ENCODE peak calls at places on chromosomes 4 and X, in six cellular contexts. One of them, this sample, is unnamed.

GRCh38 chr4:147683172-147683571 is 791 bp downstream of the PRMT9 start:
- DNase-seq in ovary: peak
- DNase-seq in WERI-Rb-1: no peak
- DNase-seq in GM12878: no peak
- DNase-seq in ascending aorta: no peak
- DNase-seq in psoas muscle: no peak
- DNase-seq in this sample: no peak

GRCh38 chr4:112266823-112267222 is 18.9 kb downstream of the TIFA start:
- DNase-seq in ovary: no peak
- DNase-seq in WERI-Rb-1: no peak
- DNase-seq in GM12878: no peak
- DNase-seq in ascending aorta: no peak
- DNase-seq in psoas muscle: no peak
- DNase-seq in this sample: no peak

GRCh38 chr4:98468744-98469143 is 189.7 kb downstream of the TSPAN5 start:
- DNase-seq in ovary: peak
- DNase-seq in WERI-Rb-1: no peak
- DNase-seq in GM12878: no peak
- DNase-seq in ascending aorta: no peak
- DNase-seq in psoas muscle: no peak
- DNase-seq in this sample: no peak

GRCh38 chr4:155377281-155377680 is 516 bp upstream of the MAP9 start:
- DNase-seq in ovary: no peak
- DNase-seq in WERI-Rb-1: no peak
- DNase-seq in GM12878: no peak
- DNase-seq in ascending aorta: no peak
- DNase-seq in psoas muscle: no peak
- DNase-seq in this sample: peak

GRCh38 chrX:47644557-47645091 is 5.7 kb downstream of the ELK1 start:
- DNase-seq in ovary: no peak
- DNase-seq in WERI-Rb-1: no peak
- DNase-seq in GM12878: no peak
- DNase-seq in ascending aorta: peak
- DNase-seq in psoas muscle: no peak
- DNase-seq in this sample: no peak

GRCh38 chr4:188021548-188022249 is 26.1 kb downstream of the ZFP42 start:
- DNase-seq in ovary: no peak
- DNase-seq in WERI-Rb-1: no peak
- DNase-seq in GM12878: no peak
- DNase-seq in ascending aorta: no peak
- DNase-seq in psoas muscle: no peak
- DNase-seq in this sample: no peak

GRCh38 chr4:102344520-102344954 is 745 bp downstream of the SLC39A8 start:
- DNase-seq in ovary: peak
- DNase-seq in WERI-Rb-1: peak
- DNase-seq in GM12878: no peak
- DNase-seq in ascending aorta: peak
- DNase-seq in psoas muscle: peak
- DNase-seq in this sample: no peak

GRCh38 chr4:121656269-121656641 is 40.5 kb downstream of the ANXA5 start:
- DNase-seq in ovary: peak
- DNase-seq in WERI-Rb-1: peak
- DNase-seq in GM12878: peak
- DNase-seq in ascending aorta: peak
- DNase-seq in psoas muscle: peak
- DNase-seq in this sample: peak

GRCh38 chr4:20251796-20252655 is at the start of gene SLIT2:
- DNase-seq in ovary: peak
- DNase-seq in WERI-Rb-1: peak
- DNase-seq in GM12878: no peak
- DNase-seq in ascending aorta: peak
- DNase-seq in psoas muscle: peak
- DNase-seq in this sample: peak

GRCh38 chr4:84719115-84719514 is 136.2 kb downstream of the CDS1 start:
- DNase-seq in ovary: no peak
- DNase-seq in WERI-Rb-1: no peak
- DNase-seq in GM12878: no peak
- DNase-seq in ascending aorta: no peak
- DNase-seq in psoas muscle: no peak
- DNase-seq in this sample: no peak

GRCh38 chr4:7651461-7651921 is 216.8 kb upstream of the PSAPL1 start:
- DNase-seq in ovary: peak
- DNase-seq in WERI-Rb-1: no peak
- DNase-seq in GM12878: no peak
- DNase-seq in ascending aorta: no peak
- DNase-seq in psoas muscle: peak
- DNase-seq in this sample: peak

GRCh38 chr4:845836-846251 is 19.9 kb upstream of the CPLX1 start:
- DNase-seq in ovary: no peak
- DNase-seq in WERI-Rb-1: peak
- DNase-seq in GM12878: no peak
- DNase-seq in ascending aorta: no peak
- DNase-seq in psoas muscle: peak
- DNase-seq in this sample: no peak

GRCh38 chrX:22164770-22165388 is 107.8 kb upstream of the CBLL2 start:
- DNase-seq in ovary: no peak
- DNase-seq in WERI-Rb-1: no peak
- DNase-seq in GM12878: no peak
- DNase-seq in ascending aorta: no peak
- DNase-seq in psoas muscle: no peak
- DNase-seq in this sample: no peak

GRCh38 chr4:58301384-58301783 is 1191.2 kb upstream of the IGFBP7 start:
- DNase-seq in ovary: no peak
- DNase-seq in WERI-Rb-1: no peak
- DNase-seq in GM12878: no peak
- DNase-seq in ascending aorta: no peak
- DNase-seq in psoas muscle: no peak
- DNase-seq in this sample: peak

GRCh38 chrX:39935414-39936064 is 162.2 kb downstream of the BCOR start:
- DNase-seq in ovary: no peak
- DNase-seq in WERI-Rb-1: peak
- DNase-seq in GM12878: no peak
- DNase-seq in ascending aorta: no peak
- DNase-seq in psoas muscle: no peak
- DNase-seq in this sample: no peak

GRCh38 chr4:8379281-8379680 is 61.2 kb downstream of the ACOX3 start:
- DNase-seq in ovary: peak
- DNase-seq in WERI-Rb-1: no peak
- DNase-seq in GM12878: no peak
- DNase-seq in ascending aorta: no peak
- DNase-seq in psoas muscle: no peak
- DNase-seq in this sample: no peak

GRCh38 chrX:19382500-19383145 is 38.9 kb downstream of the PDHA1 start:
- DNase-seq in ovary: peak
- DNase-seq in WERI-Rb-1: peak
- DNase-seq in GM12878: no peak
- DNase-seq in ascending aorta: no peak
- DNase-seq in psoas muscle: no peak
- DNase-seq in this sample: no peak

GRCh38 chrX:106932492-106932923 is 12.3 kb downstream of the CLDN2 start:
- DNase-seq in ovary: no peak
- DNase-seq in WERI-Rb-1: no peak
- DNase-seq in GM12878: no peak
- DNase-seq in ascending aorta: no peak
- DNase-seq in psoas muscle: no peak
- DNase-seq in this sample: no peak

GRCh38 chr4:65083076-65083475 is 587.2 kb downstream of the EPHA5 start:
- DNase-seq in ovary: no peak
- DNase-seq in WERI-Rb-1: no peak
- DNase-seq in GM12878: no peak
- DNase-seq in ascending aorta: no peak
- DNase-seq in psoas muscle: no peak
- DNase-seq in this sample: no peak

GRCh38 chrX:129698150-129698549 is 40.6 kb upstream of the XPNPEP2 start:
- DNase-seq in ovary: no peak
- DNase-seq in WERI-Rb-1: no peak
- DNase-seq in GM12878: no peak
- DNase-seq in ascending aorta: no peak
- DNase-seq in psoas muscle: no peak
- DNase-seq in this sample: no peak

GRCh38 chr4:146342600-146343192 is 128.4 kb downstream of the REELD1 start:
- DNase-seq in ovary: no peak
- DNase-seq in WERI-Rb-1: peak
- DNase-seq in GM12878: no peak
- DNase-seq in ascending aorta: no peak
- DNase-seq in psoas muscle: no peak
- DNase-seq in this sample: peak

GRCh38 chr4:10203851-10204250 is 87.3 kb upstream of the WDR1 start:
- DNase-seq in ovary: no peak
- DNase-seq in WERI-Rb-1: no peak
- DNase-seq in GM12878: no peak
- DNase-seq in ascending aorta: no peak
- DNase-seq in psoas muscle: no peak
- DNase-seq in this sample: no peak

GRCh38 chrX:130296743-130297142 is 28.0 kb upstream of the ZNF280C start:
- DNase-seq in ovary: no peak
- DNase-seq in WERI-Rb-1: no peak
- DNase-seq in GM12878: no peak
- DNase-seq in ascending aorta: no peak
- DNase-seq in psoas muscle: no peak
- DNase-seq in this sample: no peak

GRCh38 chr4:175273995-175274753 is 356.0 kb downstream of the ADAM29 start:
- DNase-seq in ovary: no peak
- DNase-seq in WERI-Rb-1: no peak
- DNase-seq in GM12878: no peak
- DNase-seq in ascending aorta: no peak
- DNase-seq in psoas muscle: no peak
- DNase-seq in this sample: peak

GRCh38 chr4:26127851-26128337 is 192.9 kb upstream of the RBPJ start:
- DNase-seq in ovary: no peak
- DNase-seq in WERI-Rb-1: no peak
- DNase-seq in GM12878: no peak
- DNase-seq in ascending aorta: no peak
- DNase-seq in psoas muscle: no peak
- DNase-seq in this sample: no peak
- TF ChIP-seq CTCF in ovary: no peak
- TF ChIP-seq CTCF in WERI-Rb-1: no peak
- TF ChIP-seq CTCF in GM12878: no peak
- TF ChIP-seq CTCF in ascending aorta: no peak
- TF ChIP-seq CTCF in psoas muscle: no peak
- TF ChIP-seq CTCF in this sample: no peak

GRCh38 chrX:124606724-124607123 is 260.4 kb downstream of the SH2D1A start:
- DNase-seq in ovary: no peak
- DNase-seq in WERI-Rb-1: no peak
- DNase-seq in GM12878: no peak
- DNase-seq in ascending aorta: no peak
- DNase-seq in psoas muscle: no peak
- DNase-seq in this sample: no peak
- H3K4me3 ChIP-seq in ovary: no peak
- H3K4me3 ChIP-seq in WERI-Rb-1: no peak
- H3K4me3 ChIP-seq in GM12878: no peak
- H3K4me3 ChIP-seq in ascending aorta: no peak
- H3K4me3 ChIP-seq in psoas muscle: no peak
- H3K4me3 ChIP-seq in this sample: no peak

DNA sequence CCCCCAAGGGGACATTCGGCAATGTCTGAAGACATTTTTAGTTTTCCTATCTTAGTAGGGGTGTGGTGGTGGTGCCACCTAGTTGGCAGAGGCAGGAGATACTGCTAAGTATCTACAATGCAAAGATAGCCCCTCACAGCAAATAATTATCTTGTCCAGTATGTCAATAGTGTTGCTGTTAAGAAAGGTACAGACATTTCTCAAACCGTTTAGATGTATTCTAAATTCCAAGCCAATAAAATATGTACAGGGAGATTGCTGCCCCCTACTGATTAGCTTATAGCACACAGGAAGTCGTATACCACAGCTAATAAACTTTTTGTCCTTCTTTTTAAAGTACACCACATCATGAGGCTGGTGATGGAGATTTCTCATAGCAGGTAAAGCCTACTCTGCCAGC is 260.5 kb downstream of the TMA16 start:
- DNase-seq in ovary: no peak
- DNase-seq in WERI-Rb-1: peak
- DNase-seq in GM12878: peak
- DNase-seq in ascending aorta: no peak
- DNase-seq in psoas muscle: no peak
- DNase-seq in this sample: peak
- TF ChIP-seq CTCF in ovary: no peak
- TF ChIP-seq CTCF in WERI-Rb-1: peak
- TF ChIP-seq CTCF in GM12878: peak
- TF ChIP-seq CTCF in ascending aorta: no peak
- TF ChIP-seq CTCF in psoas muscle: no peak
- TF ChIP-seq CTCF in this sample: peak

DNA sequence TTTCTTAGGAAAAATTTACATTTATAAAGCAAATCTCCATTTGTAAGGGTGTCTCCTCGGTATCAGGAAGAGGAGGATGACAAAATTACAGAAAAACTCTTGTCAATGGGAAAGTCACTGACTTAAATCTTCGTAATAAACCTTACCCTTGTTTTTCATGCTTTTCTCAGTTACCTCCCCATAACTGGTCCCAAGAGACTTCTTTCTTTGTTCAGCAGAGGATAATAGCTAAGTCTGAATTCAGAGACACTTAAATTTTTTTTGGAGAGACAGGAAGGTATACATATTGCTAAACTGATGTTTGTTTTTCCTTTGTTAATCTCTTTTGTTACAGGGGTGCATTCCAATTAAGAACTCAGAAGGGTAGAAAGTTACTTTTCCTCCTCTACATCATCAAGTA is 125.5 kb upstream of the JADE1 start:
- DNase-seq in ovary: no peak
- DNase-seq in WERI-Rb-1: no peak
- DNase-seq in GM12878: no peak
- DNase-seq in ascending aorta: no peak
- DNase-seq in psoas muscle: no peak
- DNase-seq in this sample: no peak
- H3K4me3 ChIP-seq in ovary: no peak
- H3K4me3 ChIP-seq in WERI-Rb-1: no peak
- H3K4me3 ChIP-seq in GM12878: no peak
- H3K4me3 ChIP-seq in ascending aorta: no peak
- H3K4me3 ChIP-seq in psoas muscle: no peak
- H3K4me3 ChIP-seq in this sample: no peak

DNA sequence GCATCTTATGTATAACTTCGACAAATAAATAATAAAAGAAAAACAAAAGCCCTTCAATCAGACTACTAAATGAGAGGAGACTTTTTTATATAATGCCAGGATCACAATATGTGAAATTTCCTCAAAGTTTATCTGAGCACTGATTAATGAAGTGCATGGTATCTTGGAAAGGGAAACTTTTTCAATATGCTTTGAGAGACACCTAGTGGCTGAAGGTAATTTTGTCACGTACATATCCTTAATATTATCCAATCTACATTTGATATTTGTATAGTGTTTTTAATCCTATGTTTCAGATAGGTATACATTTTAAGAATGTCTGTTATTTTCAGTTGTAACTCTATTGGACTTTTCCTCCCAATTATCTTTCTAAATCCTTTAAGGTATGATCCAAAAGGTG is 146.8 kb downstream of the KLHL4 start:
- DNase-seq in ovary: no peak
- DNase-seq in WERI-Rb-1: no peak
- DNase-seq in GM12878: no peak
- DNase-seq in ascending aorta: no peak
- DNase-seq in psoas muscle: no peak
- DNase-seq in this sample: peak
- TF ChIP-seq CTCF in ovary: peak
- TF ChIP-seq CTCF in WERI-Rb-1: no peak
- TF ChIP-seq CTCF in GM12878: peak
- TF ChIP-seq CTCF in ascending aorta: no peak
- TF ChIP-seq CTCF in psoas muscle: peak
- TF ChIP-seq CTCF in this sample: peak

GRCh38 chr4:177229331-177229730 is 80.3 kb upstream of the NEIL3 start:
- DNase-seq in ovary: no peak
- DNase-seq in WERI-Rb-1: no peak
- DNase-seq in GM12878: no peak
- DNase-seq in ascending aorta: no peak
- DNase-seq in psoas muscle: no peak
- DNase-seq in this sample: no peak
- H3K4me3 ChIP-seq in ovary: peak
- H3K4me3 ChIP-seq in WERI-Rb-1: no peak
- H3K4me3 ChIP-seq in GM12878: no peak
- H3K4me3 ChIP-seq in ascending aorta: peak
- H3K4me3 ChIP-seq in psoas muscle: peak
- H3K4me3 ChIP-seq in this sample: no peak

This sample was measured in astrocyte of the cerebellum.